ENCODE peak calls at places on chromosomes 1 and 21, in ten cellular contexts. H is A549, Z is CD14-positive monocyte, M is WTC11, X is MM.1S, J is neural crest cell, R is hepatocyte, A is IMR-90, V is lower leg skin, L is upper lobe of right lung. D is an unnamed sample.

GRCh38 chr1:2786329-2787162 is 14.9 kb downstream of the TTC34 start:
- DNase-seq in H (peak), Z (no peak), M (peak), X (peak), J (no peak), R (no peak), A (no peak), V (peak), L (peak), D (peak)

GRCh38 chr1:167627865-167628641 is 2.0 kb upstream of the RCSD1 start:
- DNase-seq in H (no peak), Z (peak), M (no peak), X (peak), J (no peak), R (no peak), A (no peak), V (peak), L (no peak), D (no peak)

GRCh38 chr1:89809556-89809955 is 11.3 kb upstream of the LRRC8D start:
- DNase-seq in H (no peak), Z (no peak), M (no peak), X (no peak), J (no peak), R (no peak), A (peak), V (no peak), L (no peak), D (no peak)

GRCh38 chr1:64231153-64231552 is 27.7 kb downstream of the UBE2U start:
- DNase-seq in H (no peak), Z (no peak), M (no peak), X (no peak), J (no peak), R (no peak), A (no peak), V (no peak), L (no peak), D (no peak)

GRCh38 chr1:118290046-118290445 is 105.0 kb upstream of the SPAG17 start:
- DNase-seq in H (no peak), Z (no peak), M (no peak), X (no peak), J (no peak), R (no peak), A (no peak), V (no peak), L (no peak), D (no peak)

GRCh38 chr1:46481961-46482360 is 7.7 kb upstream of the DMBX1 start:
- DNase-seq in H (no peak), Z (no peak), M (no peak), X (no peak), J (no peak), R (no peak), A (no peak), V (no peak), L (no peak), D (no peak)

GRCh38 chr1:207026177-207026576 is 6.4 kb downstream of the C1orf116 start:
- DNase-seq in H (no peak), Z (no peak), M (no peak), X (no peak), J (no peak), R (no peak), A (no peak), V (no peak), L (no peak), D (no peak)

GRCh38 chr1:182600036-182600713 is 4.0 kb downstream of the RGS16 start:
- DNase-seq in H (no peak), Z (no peak), M (no peak), X (no peak), J (no peak), R (no peak), A (no peak), V (no peak), L (no peak), D (no peak)

GRCh38 chr21:38434913-38435533 is 63.3 kb downstream of the ERG start:
- DNase-seq in H (peak), Z (no peak), M (no peak), X (no peak), J (no peak), R (peak), A (peak), V (no peak), L (no peak), D (no peak)

GRCh38 chr1:90613371-90613770 is 103.7 kb downstream of the BARHL2 start:
- DNase-seq in H (no peak), Z (no peak), M (no peak), X (no peak), J (no peak), R (no peak), A (no peak), V (no peak), L (no peak), D (no peak)

GRCh38 chr1:213127074-213127473 is 76.0 kb downstream of the RPS6KC1 start:
- DNase-seq in H (no peak), Z (no peak), M (no peak), X (no peak), J (no peak), R (no peak), A (peak), V (no peak), L (no peak), D (no peak)

GRCh38 chr1:213135572-213135971 is 84.5 kb downstream of the RPS6KC1 start:
- DNase-seq in H (no peak), Z (no peak), M (no peak), X (no peak), J (no peak), R (no peak), A (peak), V (no peak), L (no peak), D (no peak)

GRCh38 chr1:213136190-213136917 is 85.3 kb downstream of the RPS6KC1 start:
- DNase-seq in H (no peak), Z (no peak), M (no peak), X (no peak), J (no peak), R (peak), A (no peak), V (no peak), L (no peak), D (no peak)

GRCh38 chr1:213131851-213132655 is 81.0 kb downstream of the RPS6KC1 start:
- DNase-seq in H (no peak), Z (no peak), M (no peak), X (no peak), J (no peak), R (no peak), A (no peak), V (no peak), L (no peak), D (no peak)
- TF ChIP-seq CTCF in H (peak), Z (no peak), M (no peak), X (no peak), J (no peak), R (peak), A (no peak), V (no peak), L (no peak), D (peak)

GRCh38 chr1:24555591-24556413 is at the start of gene NCMAP:
- DNase-seq in H (no peak), Z (no peak), M (peak), X (peak), J (no peak), R (peak), A (no peak), V (peak), L (peak), D (no peak)
- TF ChIP-seq CTCF in H (no peak), Z (no peak), M (no peak), X (peak), J (no peak), R (peak), A (no peak), V (no peak), L (no peak), D (no peak)

DNA sequence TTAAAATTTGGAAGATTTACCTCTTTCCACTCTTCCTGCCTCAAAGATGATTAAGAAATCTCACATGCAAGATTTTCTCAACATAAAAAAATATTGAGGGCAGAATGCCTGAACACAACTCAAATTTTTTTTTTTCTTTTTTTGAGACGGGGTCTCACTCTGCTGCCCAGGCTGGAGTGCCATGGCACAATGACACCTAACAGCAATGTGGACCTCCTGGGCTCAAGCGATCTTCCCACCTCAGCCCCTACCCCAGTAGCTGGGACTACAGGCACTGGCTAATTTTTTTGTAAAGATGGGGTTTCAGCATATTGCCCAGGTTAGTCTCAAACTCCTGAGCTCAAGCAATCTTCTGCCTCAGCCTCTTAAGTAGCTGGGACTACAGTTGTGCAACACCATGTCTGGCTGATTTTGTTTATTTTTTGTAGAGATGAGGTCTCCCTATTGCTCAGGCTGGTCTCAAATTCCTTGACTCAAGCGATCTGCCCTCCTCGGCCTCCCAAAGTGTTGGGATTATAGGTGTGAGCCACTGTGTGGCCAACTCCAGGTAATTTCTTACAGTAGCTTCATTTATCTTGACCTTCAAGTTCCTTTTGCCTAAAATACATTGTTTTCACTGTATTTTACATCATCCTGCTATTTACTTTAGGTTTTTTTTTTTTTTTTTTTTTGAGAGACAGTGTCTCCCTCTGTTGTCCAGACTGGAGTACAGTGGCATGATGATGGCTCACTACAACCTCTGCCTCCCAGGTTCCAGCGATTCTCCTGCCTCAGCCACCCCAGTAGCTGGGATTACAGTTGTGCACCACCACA is 10.4 kb downstream of the NUCKS1 start:
- DNase-seq in H (no peak), Z (no peak), M (no peak), X (no peak), J (no peak), R (no peak), A (peak), V (no peak), L (no peak), D (no peak)
- TF ChIP-seq CTCF in H (peak), Z (no peak), M (no peak), X (peak), J (no peak), R (no peak), A (peak), V (no peak), L (no peak), D (peak)

DNA sequence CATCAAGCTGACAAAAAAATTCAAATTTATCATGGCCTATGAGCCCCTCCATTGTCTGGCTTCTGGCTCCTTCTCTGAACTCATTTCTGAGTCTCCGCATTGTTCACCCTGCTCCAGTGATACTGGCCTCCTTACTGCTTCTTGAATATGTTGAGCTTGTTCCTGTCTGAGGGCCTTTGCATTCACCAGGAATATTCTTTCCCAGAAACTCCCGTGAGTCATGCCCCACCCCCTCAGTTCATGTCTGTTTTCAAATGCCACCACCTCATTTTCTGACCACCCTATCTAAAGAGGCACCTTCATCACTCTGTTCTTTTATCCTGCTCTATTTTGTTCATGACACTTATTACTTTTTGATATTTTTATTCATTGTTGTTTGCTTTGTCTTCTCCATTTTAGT is 140.5 kb upstream of the C1orf105 start:
- DNase-seq in H (no peak), Z (no peak), M (no peak), X (no peak), J (no peak), R (no peak), A (peak), V (no peak), L (no peak), D (no peak)
- TF ChIP-seq CTCF in H (no peak), Z (no peak), M (no peak), X (no peak), J (no peak), R (no peak), A (no peak), V (no peak), L (no peak), D (no peak)

GRCh38 chr1:6180215-6180577 is at the start of gene CHD5:
- DNase-seq in H (no peak), Z (no peak), M (peak), X (no peak), J (no peak), R (peak), A (no peak), V (no peak), L (no peak), D (peak)
- TF ChIP-seq CTCF in H (peak), Z (no peak), M (no peak), X (no peak), J (peak), R (no peak), A (peak), V (no peak), L (no peak), D (peak)

DNA sequence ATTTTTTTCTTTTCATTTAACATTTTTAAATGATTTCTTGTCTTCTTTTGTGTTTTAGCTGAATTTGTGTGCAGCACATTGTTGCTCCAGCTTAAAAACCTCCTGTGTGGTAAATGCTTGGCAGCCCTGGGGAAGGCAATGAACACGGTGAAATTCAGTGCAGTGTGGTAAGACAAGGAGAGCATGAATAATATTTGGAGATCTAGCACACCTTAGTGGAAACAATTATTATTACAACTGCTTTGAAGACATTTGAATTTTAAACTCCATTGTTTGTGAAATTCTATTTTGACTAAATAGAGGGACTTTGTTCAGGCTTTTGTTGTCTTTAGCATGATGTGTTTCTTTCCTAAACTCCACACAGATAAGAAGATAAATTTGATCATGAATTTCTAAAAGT is 242.6 kb upstream of the CXADR start:
- DNase-seq in H (peak), Z (no peak), M (no peak), X (peak), J (no peak), R (peak), A (peak), V (no peak), L (no peak), D (no peak)
- TF ChIP-seq CTCF in H (peak), Z (no peak), M (no peak), X (peak), J (peak), R (peak), A (peak), V (no peak), L (peak), D (peak)

DNA sequence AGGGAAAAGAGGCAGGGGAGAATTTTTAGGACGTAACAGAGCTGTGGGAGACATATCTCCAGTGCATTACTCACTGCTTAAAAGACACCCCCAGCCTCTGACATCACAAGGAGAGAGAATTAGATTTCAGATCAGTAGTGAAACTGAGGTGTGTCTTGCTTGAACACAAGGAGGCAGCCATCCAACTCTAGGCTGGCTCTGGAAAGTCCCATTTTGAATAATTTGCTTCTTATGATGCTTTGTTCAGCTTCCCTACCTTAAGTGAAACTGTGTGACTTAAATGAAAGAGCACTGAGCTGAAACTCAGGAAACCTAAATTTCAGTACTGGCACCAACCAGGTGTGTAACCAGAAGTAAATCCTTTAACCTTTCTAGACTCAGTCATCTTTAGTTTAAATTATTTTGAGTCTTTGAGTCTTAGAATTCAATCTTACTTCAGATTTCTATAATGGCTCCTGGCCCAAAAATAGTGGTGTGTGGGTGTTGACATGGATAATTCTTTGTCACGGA is 251.6 kb upstream of the SGIP1 start:
- DNase-seq in H (no peak), Z (no peak), M (no peak), X (peak), J (no peak), R (no peak), A (peak), V (no peak), L (no peak), D (no peak)
- TF ChIP-seq CTCF in H (peak), Z (no peak), M (no peak), X (peak), J (no peak), R (no peak), A (no peak), V (no peak), L (no peak), D (peak)

D was measured in osteocyte.